ENCODE peak calls at places on chromosomes 1 and 21, in eight cellular contexts. R is SW480, M is kidney glomerular epithelial cell, A is substantia nigra, U is GM04504, Y is M059J, O is HTR-8/SVneo, F is LoVo. G is an unnamed sample.

GRCh38 chr1:242824435-242824834 is 299.9 kb upstream of the PLD5 start:
- DNase-seq in R (peak; percentile 17), M (no peak), A (no peak), U (no peak), Y (peak; percentile 39), O (peak; percentile 29), F (no peak), G (no peak)

GRCh38 chr1:190759807-190760206 is 282.1 kb upstream of the BRINP3 start:
- DNase-seq in R (no peak), M (no peak), A (no peak), U (no peak), Y (no peak), O (no peak), F (no peak), G (no peak)

GRCh38 chr21:39121600-39122355 is 61.5 kb downstream of the PSMG1 start:
- DNase-seq in R (peak; percentile 21), M (no peak), A (no peak), U (no peak), Y (peak; percentile 93), O (no peak), F (no peak), G (no peak)

GRCh38 chr1:29458737-29459550 is 222.6 kb downstream of the PTPRU start:
- DNase-seq in R (no peak), M (no peak), A (no peak), U (no peak), Y (no peak), O (no peak), F (no peak), G (no peak)

GRCh38 chr1:58500036-58500435 is 46.5 kb downstream of the OMA1 start:
- DNase-seq in R (no peak), M (no peak), A (no peak), U (no peak), Y (no peak), O (no peak), F (no peak), G (no peak)

GRCh38 chr1:924619-925323 is 1.0 kb downstream of the SAMD11 start:
- DNase-seq in R (peak; percentile 54), M (no peak), A (no peak), U (no peak), Y (peak; percentile 73), O (no peak), F (peak; percentile 52), G (no peak)

GRCh38 chr1:43834280-43835140 is 99.1 kb upstream of the ARTN start:
- DNase-seq in R (peak; percentile 70), M (no peak), A (no peak), U (peak; percentile 72), Y (peak; percentile 99), O (no peak), F (peak; percentile 22), G (no peak)

GRCh38 chr1:81129366-81129765 is 671.4 kb upstream of the ADGRL2 start:
- DNase-seq in R (no peak), M (no peak), A (no peak), U (no peak), Y (no peak), O (no peak), F (no peak), G (no peak)

GRCh38 chr1:17412093-17412870 is 27.2 kb downstream of the RCC2 start:
- DNase-seq in R (no peak), M (no peak), A (no peak), U (no peak), Y (no peak), O (no peak), F (no peak), G (no peak)

GRCh38 chr1:186008920-186009737 is 274.9 kb downstream of the HMCN1 start:
- DNase-seq in R (no peak), M (no peak), A (no peak), U (no peak), Y (peak; percentile 17), O (no peak), F (no peak), G (no peak)

GRCh38 chr1:78236711-78237110 is 190.9 kb downstream of the GIPC2 start:
- DNase-seq in R (no peak), M (peak; percentile 29), A (no peak), U (no peak), Y (peak; percentile 67), O (no peak), F (peak; percentile 5), G (no peak)

GRCh38 chr1:53733447-53733931 is 5.5 kb downstream of the GLIS1 start:
- DNase-seq in R (no peak), M (no peak), A (no peak), U (no peak), Y (no peak), O (no peak), F (no peak), G (no peak)

GRCh38 chr1:180611016-180611930 is 20.5 kb upstream of the XPR1 start:
- DNase-seq in R (no peak), M (no peak), A (no peak), U (no peak), Y (peak; percentile 46), O (no peak), F (no peak), G (no peak)

GRCh38 chr1:117312453-117313138 is 54.7 kb upstream of the MAN1A2 start:
- DNase-seq in R (peak; percentile 18), M (peak; percentile 12), A (no peak), U (peak; percentile 3), Y (peak; percentile 32), O (peak; percentile 7), F (peak; percentile 24), G (no peak)

GRCh38 chr21:34933609-34934345 is 115.3 kb downstream of the RUNX1 start:
- DNase-seq in R (no peak), M (no peak), A (no peak), U (no peak), Y (peak; percentile 44), O (no peak), F (no peak), G (no peak)

GRCh38 chr1:173507205-173507846 is 30.2 kb downstream of the PRDX6 start:
- DNase-seq in R (no peak), M (peak; percentile 100), A (no peak), U (peak; percentile 44), Y (peak; percentile 94), O (peak; percentile 33), F (peak; percentile 71), G (peak; percentile 23)

GRCh38 chr1:76939107-76939816 is 72.0 kb downstream of the ST6GALNAC5 start:
- DNase-seq in R (peak; percentile 36), M (peak; percentile 22), A (no peak), U (peak; percentile 66), Y (peak; percentile 90), O (no peak), F (no peak), G (no peak)